ENCODE peak calls at places on chromosomes 16 and 17, in nine cellular contexts. Z is NCI-H510A treated with DMSO at 0.1 percent for 48 hours; R is upper lobe of left lung; E is stimulated activated naive CD8-positive, alpha-beta T cell treated with anti-CD3 and anti-CD28 coated beads, Interleukin-15, amount 100 ng/mL, for 72 hours; Q is stimulated activated CD8-positive, alpha-beta memory T cell treated with anti-CD3 and anti-CD28 coated beads, Interleukin-2, amount 100 ng/mL, for 1 hour; P is kidney glomerular epithelial cell; H is naive B cell; J is small intestine; G is thoracic aorta. L is an unnamed sample.

GRCh38 chr16:16037521-16037920 is 88.1 kb downstream of the ABCC1 start:
- DNase-seq in Q (no peak), R (no peak), E (no peak), Z (no peak), G (no peak), J (no peak), P (no peak), H (no peak), L (no peak)

GRCh38 chr16:49995720-49996119 is 29.3 kb upstream of the CNEP1R1 start:
- DNase-seq in J (no peak), E (no peak), H (no peak), Z (no peak), P (no peak), G (no peak), R (no peak), Q (no peak), L (no peak)

GRCh38 chr16:77307764-77308561 is 108.8 kb downstream of the SYCE1L start:
- DNase-seq in Z (no peak), Q (no peak), P (peak), J (no peak), R (no peak), E (no peak), H (no peak), G (no peak), L (peak)

GRCh38 chr16:27800817-27801216 is 250.9 kb downstream of the KATNIP start:
- DNase-seq in P (no peak), J (no peak), H (no peak), E (no peak), R (no peak), G (no peak), Z (no peak), Q (no peak), L (no peak)

GRCh38 chr17:15498107-15498506 is 30.7 kb upstream of the CDRT4 start:
- DNase-seq in R (no peak), Q (no peak), E (no peak), J (no peak), H (no peak), P (no peak), G (no peak), Z (no peak), L (no peak)

GRCh38 chr16:57469917-57470470 is 7.5 kb downstream of the POLR2C start:
- DNase-seq in R (no peak), Q (no peak), P (no peak), H (no peak), E (no peak), Z (no peak), J (no peak), G (no peak), L (no peak)

GRCh38 chr16:11329080-11329491 is 16.2 kb upstream of the RMI2 start:
- DNase-seq in R (no peak), G (no peak), Q (no peak), Z (no peak), J (no peak), P (peak), H (peak), E (no peak), L (peak)

GRCh38 chr17:50394711-50395110 is 2.6 kb downstream of the LRRC59 start:
- DNase-seq in H (no peak), Z (no peak), R (no peak), J (no peak), Q (no peak), P (no peak), E (no peak), G (no peak), L (no peak)

GRCh38 chr17:52885882-52886281 is 727.4 kb upstream of the CA10 start:
- DNase-seq in R (no peak), E (no peak), G (no peak), H (no peak), Q (no peak), J (no peak), Z (no peak), P (no peak), L (no peak)

GRCh38 chr16:76182092-76182635 is 95.0 kb upstream of the CNTNAP4 start:
- DNase-seq in Z (no peak), P (no peak), R (no peak), E (no peak), G (no peak), J (no peak), H (no peak), Q (no peak), L (no peak)

GRCh38 chr16:85898521-85899442 is at the start of gene IRF8:
- DNase-seq in J (peak), R (peak), Q (peak), P (no peak), Z (no peak), E (peak), H (peak), G (no peak), L (no peak)

GRCh38 chr16:31204871-31205666 is 2.5 kb upstream of the PYCARD start:
- DNase-seq in R (no peak), Z (no peak), E (no peak), H (no peak), J (no peak), P (no peak), Q (no peak), G (no peak), L (no peak)

GRCh38 chr17:77279448-77280303 is 138.9 kb downstream of the SEC14L1 start:
- DNase-seq in Z (no peak), P (no peak), E (no peak), Q (no peak), J (peak), H (no peak), R (no peak), G (no peak), L (peak)

GRCh38 chr17:18280766-18281165 is 20.3 kb downstream of the MIEF2 start:
- DNase-seq in P (no peak), G (no peak), Z (no peak), J (no peak), R (no peak), Q (no peak), E (no peak), H (no peak), L (no peak)

GRCh38 chr16:68744744-68745280 is 7.7 kb downstream of the CDH1 start:
- DNase-seq in P (peak), Z (peak), G (no peak), R (no peak), E (no peak), J (peak), Q (no peak), H (no peak), L (no peak)

GRCh38 chr16:1152123-1152638 is 725 bp upstream of the CACNA1H start:
- DNase-seq in H (peak), E (peak), Z (no peak), Q (peak), R (peak), G (no peak), P (no peak), J (no peak), L (no peak)

GRCh38 chr17:72900542-72900941 is 191.9 kb downstream of the SLC39A11 start:
- DNase-seq in Q (no peak), Z (no peak), P (no peak), H (no peak), G (no peak), E (no peak), J (peak), R (no peak), L (no peak)

GRCh38 chr16:4613636-4614570 is 785 bp downstream of the UBALD1 start:
- DNase-seq in J (no peak), Q (no peak), Z (no peak), H (peak), G (no peak), E (peak), R (peak), P (peak), L (peak)

GRCh38 chr16:57732011-57732410 is 3.6 kb upstream of the KATNB1 start:
- DNase-seq in G (no peak), Q (no peak), Z (no peak), R (no peak), H (no peak), J (no peak), E (no peak), P (no peak), L (peak)

GRCh38 chr17:57874434-57875108 is 24.7 kb upstream of the MRPS23 start:
- DNase-seq in Z (no peak), P (peak), H (no peak), E (no peak), R (peak), J (no peak), G (peak), Q (no peak), L (peak)

GRCh38 chr17:63697341-63698286 is 2.3 kb downstream of the LIMD2 start:
- DNase-seq in Q (peak), H (peak), G (no peak), E (peak), P (no peak), J (peak), Z (peak), R (peak), L (no peak)

GRCh38 chr16:20676268-20676828 is 21.1 kb downstream of the ACSM1 start:
- DNase-seq in G (no peak), E (no peak), Q (no peak), J (peak), R (no peak), H (peak), Z (no peak), P (peak), L (no peak)

GRCh38 chr17:69501591-69502468 is 87.3 kb downstream of the MAP2K6 start:
- DNase-seq in Z (peak), P (peak), R (no peak), H (no peak), E (no peak), Q (no peak), J (peak), G (no peak), L (peak)

GRCh38 chr16:50742521-50743150 is 750 bp downstream of the CYLD start:
- DNase-seq in Q (peak), R (no peak), P (no peak), Z (no peak), J (peak), G (no peak), E (peak), H (peak), L (peak)

GRCh38 chr17:7313890-7314718 is 1.1 kb downstream of the GPS2 start:
- DNase-seq in J (no peak), E (no peak), P (peak), Q (no peak), R (no peak), H (no peak), Z (no peak), G (no peak), L (peak)

GRCh38 chr17:80214012-80214877 is 5.9 kb downstream of the SGSH start:
- DNase-seq in Q (no peak), E (no peak), P (no peak), R (peak), Z (no peak), G (no peak), H (no peak), J (no peak), L (no peak)

GRCh38 chr17:688100-688989 is 26.3 kb downstream of the VPS53 start:
- DNase-seq in R (no peak), G (no peak), J (no peak), H (no peak), E (no peak), Z (no peak), P (no peak), Q (no peak), L (no peak)

GRCh38 chr16:51041546-51041945 is 109.5 kb downstream of the SALL1 start:
- DNase-seq in P (no peak), E (no peak), Z (no peak), G (no peak), H (no peak), R (peak), Q (no peak), J (no peak), L (no peak)

GRCh38 chr17:29588561-29589411 is 662 bp downstream of the GIT1 start:
- DNase-seq in P (peak), G (no peak), Z (peak), R (peak), J (peak), E (no peak), Q (no peak), H (peak), L (peak)

GRCh38 chr16:49698416-49698815 is 157.5 kb downstream of the ZNF423 start:
- DNase-seq in Z (no peak), P (no peak), J (no peak), R (peak), G (no peak), E (no peak), H (no peak), Q (no peak), L (no peak)

GRCh38 chr17:41308251-41308917 is 725 bp downstream of the KRTAP16-1 start:
- DNase-seq in E (peak), J (peak), Q (peak), Z (peak), G (no peak), R (no peak), P (no peak), H (peak), L (no peak)

GRCh38 chr17:67477687-67478086 is 100.6 kb downstream of the PITPNC1 start:
- DNase-seq in H (no peak), J (peak), G (no peak), Z (no peak), P (no peak), Q (peak), E (peak), R (no peak), L (peak)

GRCh38 chr16:53754938-53755910 is 51.3 kb downstream of the FTO start:
- DNase-seq in P (peak), H (no peak), Q (no peak), R (no peak), G (no peak), Z (peak), E (no peak), J (peak), L (peak)

GRCh38 chr16:49545243-49545642 is 171.6 kb downstream of the C16orf78 start:
- DNase-seq in G (no peak), R (no peak), Q (no peak), H (no peak), Z (no peak), E (no peak), P (no peak), J (no peak), L (no peak)

GRCh38 chr17:40071720-40072480 is 9.1 kb downstream of the THRA start:
- DNase-seq in E (no peak), J (peak), R (peak), P (peak), G (peak), H (no peak), Q (no peak), Z (peak), L (no peak)

GRCh38 chr17:73663614-73664013 is 19.4 kb upstream of the SDK2 start:
- DNase-seq in H (no peak), P (no peak), Z (peak), Q (no peak), R (no peak), J (no peak), E (no peak), G (no peak), L (no peak)

GRCh38 chr17:66493283-66494019 is 191.0 kb downstream of the PRKCA start:
- DNase-seq in P (no peak), G (no peak), E (no peak), H (no peak), R (no peak), Z (no peak), J (no peak), Q (no peak), L (peak)

GRCh38 chr17:10549108-10549842 is at the start of gene MYH2:
- DNase-seq in Z (no peak), H (no peak), R (no peak), Q (no peak), G (no peak), E (no peak), P (no peak), J (no peak), L (no peak)

GRCh38 chr17:73013816-73014663 is 78.4 kb downstream of the SLC39A11 start:
- DNase-seq in R (no peak), P (no peak), G (no peak), E (no peak), H (no peak), J (no peak), Z (no peak), Q (no peak), L (no peak)

GRCh38 chr16:86532526-86532815 is 22.1 kb downstream of the FOXF1 start:
- DNase-seq in R (no peak), H (no peak), Q (no peak), G (no peak), P (no peak), E (no peak), Z (no peak), J (no peak), L (no peak)